ENCODE peak calls at places on chromosomes 3 and 15, in eight cellular contexts. N is memory B cell, F is ELR, L is mucosa of gallbladder, G is neuronal stem cell, H is iPS-NIHi11, V is LoVo, S is fibroblast of the conjunctiva. Y is an unnamed sample.

GRCh38 chr3:124063168-124063909 is 71.4 kb upstream of the ROPN1 start:
- DNase-seq in N (no peak), F (no peak), L (peak), G (no peak), H (no peak), V (no peak), S (peak), Y (no peak)

GRCh38 chr15:58771621-58772235 is 626 bp downstream of the MINDY2 start:
- DNase-seq in N (no peak), F (peak), L (peak), G (no peak), H (peak), V (peak), S (no peak), Y (peak)

GRCh38 chr3:156547637-156548036 is 7.3 kb downstream of the SSR3 start:
- DNase-seq in N (no peak), F (no peak), L (no peak), G (no peak), H (no peak), V (no peak), S (no peak), Y (no peak)

GRCh38 chr3:110246796-110247369 is 824.7 kb upstream of the NECTIN3 start:
- DNase-seq in N (no peak), F (no peak), L (no peak), G (no peak), H (no peak), V (no peak), S (no peak), Y (no peak)

GRCh38 chr15:32878849-32879795 is 161.3 kb downstream of the GREM1 start:
- DNase-seq in N (no peak), F (no peak), L (no peak), G (no peak), H (no peak), V (no peak), S (no peak), Y (no peak)

GRCh38 chr15:73710321-73710720 is 26.1 kb downstream of the CD276 start:
- DNase-seq in N (no peak), F (no peak), L (no peak), G (no peak), H (no peak), V (no peak), S (no peak), Y (no peak)

GRCh38 chr3:172099495-172099808 is 60.1 kb downstream of the FNDC3B start:
- DNase-seq in N (no peak), F (no peak), L (no peak), G (no peak), H (no peak), V (no peak), S (no peak), Y (no peak)

GRCh38 chr3:14422016-14422963 is 19.9 kb downstream of the SLC6A6 start:
- DNase-seq in N (no peak), F (no peak), L (no peak), G (no peak), H (peak), V (no peak), S (no peak), Y (no peak)

GRCh38 chr3:187678869-187679268 is 8.7 kb upstream of the SST start:
- DNase-seq in N (peak), F (peak), L (peak), G (peak), H (peak), V (peak), S (peak), Y (peak)

GRCh38 chr3:15936347-15936746 is 138.6 kb upstream of the ANKRD28 start:
- DNase-seq in N (no peak), F (no peak), L (no peak), G (no peak), H (no peak), V (no peak), S (no peak), Y (no peak)

GRCh38 chr15:37007301-37007700 is 93.0 kb downstream of the MEIS2 start:
- DNase-seq in N (no peak), F (no peak), L (no peak), G (no peak), H (no peak), V (no peak), S (no peak), Y (no peak)

GRCh38 chr15:62545392-62546227 is 380.5 kb upstream of the C2CD4B start:
- DNase-seq in N (no peak), F (peak), L (peak), G (no peak), H (no peak), V (no peak), S (peak), Y (no peak)

GRCh38 chr15:96273317-96274086 is 57.0 kb upstream of the NR2F2 start:
- DNase-seq in N (no peak), F (peak), L (no peak), G (no peak), H (no peak), V (peak), S (peak), Y (no peak)

GRCh38 chr3:161893972-161894371 is 397.4 kb downstream of the OTOL1 start:
- DNase-seq in N (no peak), F (peak), L (no peak), G (no peak), H (no peak), V (no peak), S (peak), Y (no peak)

GRCh38 chr3:187642861-187643260 is 27.3 kb downstream of the SST start:
- DNase-seq in N (no peak), F (no peak), L (no peak), G (no peak), H (no peak), V (no peak), S (no peak), Y (no peak)

Y was measured in neural progenitor cell.